ENCODE peak calls at places on chromosomes 13 and 19, in ten cellular contexts. V, E, G, B, X, I, M, H, Y and L are unnamed samples.

GRCh38 chr13:31517599-31517998 is 221.7 kb upstream of the RXFP2 start:
- DNase-seq in V (no peak), E (no peak), G (no peak), B (no peak), X (no peak), I (no peak), M (no peak), H (no peak), Y (no peak), L (no peak)

GRCh38 chr19:14135985-14136508 is 342 bp downstream of the ASF1B start:
- DNase-seq in V (no peak), E (no peak), G (no peak), B (no peak), X (no peak), I (no peak), M (no peak), H (no peak), Y (no peak), L (no peak)

GRCh38 chr19:38711726-38712153 is 32.5 kb downstream of the CAPN12 start:
- DNase-seq in V (no peak), E (no peak), G (no peak), B (peak), X (no peak), I (peak), M (no peak), H (no peak), Y (no peak), L (no peak)

GRCh38 chr19:18980432-18981020 is 39.5 kb upstream of the HOMER3 start:
- DNase-seq in V (no peak), E (no peak), G (no peak), B (no peak), X (no peak), I (no peak), M (no peak), H (no peak), Y (no peak), L (no peak)

GRCh38 chr13:42970824-42971669 is 21.0 kb downstream of the EPSTI1 start:
- DNase-seq in V (peak), E (peak), G (peak), B (no peak), X (peak), I (peak), M (peak), H (peak), Y (peak), L (no peak)

GRCh38 chr13:29519921-29520320 is 75.6 kb downstream of the SLC7A1 start:
- DNase-seq in V (no peak), E (no peak), G (no peak), B (no peak), X (no peak), I (no peak), M (no peak), H (no peak), Y (no peak), L (no peak)

GRCh38 chr19:12055784-12056183 is 3.0 kb upstream of the ZNF878 start:
- DNase-seq in V (no peak), E (no peak), G (no peak), B (no peak), X (no peak), I (no peak), M (no peak), H (no peak), Y (no peak), L (no peak)

GRCh38 chr19:5691930-5692784 is 2.1 kb downstream of the RPL36 start:
- DNase-seq in V (no peak), E (no peak), G (no peak), B (peak), X (no peak), I (no peak), M (no peak), H (peak), Y (no peak), L (peak)

GRCh38 chr19:16940626-16941025 is 51.8 kb downstream of the F2RL3 start:
- DNase-seq in V (no peak), E (no peak), G (no peak), B (no peak), X (no peak), I (no peak), M (no peak), H (no peak), Y (no peak), L (no peak)

GRCh38 chr13:46756977-46757376 is 40.0 kb downstream of the ESD start:
- DNase-seq in V (no peak), E (no peak), G (no peak), B (no peak), X (no peak), I (peak), M (no peak), H (no peak), Y (no peak), L (no peak)

GRCh38 chr13:99465454-99465853 is 35.8 kb upstream of the TM9SF2 start:
- DNase-seq in V (no peak), E (no peak), G (no peak), B (no peak), X (no peak), I (no peak), M (no peak), H (no peak), Y (no peak), L (no peak)